ENCODE peak calls at places on chromosomes 3 and 15, in five cellular contexts. One of them, this sample, is unnamed. For H3K9me3, the result is how much of the 10 kb centered on the place peaks cover.

GRCh38 chr15:65389226-65389625 is 11.4 kb upstream of the IGDCC3 start:
- DNase-seq in uterus: no peak
- DNase-seq in PC-3: no peak
- DNase-seq in PC-9: no peak
- DNase-seq in WERI-Rb-1: no peak
- DNase-seq in this sample: no peak

GRCh38 chr3:69143605-69144004 is 21.2 kb upstream of the LMOD3 start:
- DNase-seq in uterus: no peak
- DNase-seq in PC-3: peak
- DNase-seq in PC-9: peak
- DNase-seq in WERI-Rb-1: no peak
- DNase-seq in this sample: no peak

GRCh38 chr15:64263567-64263966 is 92.4 kb downstream of the CSNK1G1 start:
- DNase-seq in uterus: no peak
- DNase-seq in PC-3: no peak
- DNase-seq in PC-9: no peak
- DNase-seq in WERI-Rb-1: no peak
- DNase-seq in this sample: no peak

GRCh38 chr3:179486806-179487205 is 35.5 kb upstream of the GNB4 start:
- DNase-seq in uterus: no peak
- DNase-seq in PC-3: no peak
- DNase-seq in PC-9: no peak
- DNase-seq in WERI-Rb-1: no peak
- DNase-seq in this sample: no peak

GRCh38 chr3:13872451-13872850 is 7.4 kb downstream of the WNT7A start:
- DNase-seq in uterus: no peak
- DNase-seq in PC-3: no peak
- DNase-seq in PC-9: no peak
- DNase-seq in WERI-Rb-1: no peak
- DNase-seq in this sample: no peak

GRCh38 chr15:76059320-76060097 is at the start of gene TMEM266:
- DNase-seq in uterus: no peak
- DNase-seq in PC-3: peak
- DNase-seq in PC-9: no peak
- DNase-seq in WERI-Rb-1: peak
- DNase-seq in this sample: peak

GRCh38 chr3:114867359-114867758 is 279.7 kb downstream of the ZBTB20 start:
- DNase-seq in uterus: no peak
- DNase-seq in PC-3: no peak
- DNase-seq in PC-9: no peak
- DNase-seq in WERI-Rb-1: no peak
- DNase-seq in this sample: no peak

GRCh38 chr15:80183291-80183690 is 30.5 kb downstream of the FAH start:
- DNase-seq in uterus: no peak
- DNase-seq in PC-3: no peak
- DNase-seq in PC-9: no peak
- DNase-seq in WERI-Rb-1: no peak
- DNase-seq in this sample: no peak

GRCh38 chr3:119794971-119795612 is 13.2 kb downstream of the NR1I2 start:
- DNase-seq in uterus: no peak
- DNase-seq in PC-3: peak
- DNase-seq in PC-9: peak
- DNase-seq in WERI-Rb-1: no peak
- DNase-seq in this sample: no peak

GRCh38 chr3:38805004-38805403 is 11.0 kb downstream of the SCN10A start:
- DNase-seq in uterus: no peak
- DNase-seq in PC-3: no peak
- DNase-seq in PC-9: no peak
- DNase-seq in WERI-Rb-1: no peak
- DNase-seq in this sample: no peak

GRCh38 chr15:55230051-55230670 is 33.4 kb upstream of the RSL24D1 start:
- DNase-seq in uterus: no peak
- DNase-seq in PC-3: no peak
- DNase-seq in PC-9: peak
- DNase-seq in WERI-Rb-1: no peak
- DNase-seq in this sample: no peak

GRCh38 chr3:150408232-150409124 is at the start of gene TSC22D2:
- DNase-seq in uterus: peak
- DNase-seq in PC-3: peak
- DNase-seq in PC-9: peak
- DNase-seq in WERI-Rb-1: peak
- DNase-seq in this sample: peak

GRCh38 chr3:134482622-134483021 is 3.2 kb downstream of the ANAPC13 start:
- DNase-seq in uterus: no peak
- DNase-seq in PC-3: no peak
- DNase-seq in PC-9: no peak
- DNase-seq in WERI-Rb-1: no peak
- DNase-seq in this sample: no peak

GRCh38 chr15:29568840-29569532 is 253.3 kb downstream of the TJP1 start:
- DNase-seq in uterus: no peak
- DNase-seq in PC-3: peak
- DNase-seq in PC-9: no peak
- DNase-seq in WERI-Rb-1: peak
- DNase-seq in this sample: peak

GRCh38 chr3:128882709-128883108 is 3.3 kb downstream of the ACAD9 start:
- DNase-seq in uterus: no peak
- DNase-seq in PC-3: no peak
- DNase-seq in PC-9: no peak
- DNase-seq in WERI-Rb-1: no peak
- DNase-seq in this sample: no peak

GRCh38 chr3:128879991-128880390 is 571 bp downstream of the ACAD9 start:
- DNase-seq in uterus: no peak
- DNase-seq in PC-3: no peak
- DNase-seq in PC-9: no peak
- DNase-seq in WERI-Rb-1: no peak
- DNase-seq in this sample: no peak

GRCh38 chr3:128878556-128879124 is 780 bp upstream of the ACAD9 start:
- DNase-seq in uterus: peak
- DNase-seq in PC-3: peak
- DNase-seq in PC-9: peak
- DNase-seq in WERI-Rb-1: no peak
- DNase-seq in this sample: no peak

GRCh38 chr3:128879125-128879969 is at the start of gene ACAD9:
- DNase-seq in uterus: peak
- DNase-seq in PC-3: peak
- DNase-seq in PC-9: peak
- DNase-seq in WERI-Rb-1: peak
- DNase-seq in this sample: peak

GRCh38 chr3:128881576-128881975 is 2.2 kb downstream of the ACAD9 start:
- DNase-seq in uterus: no peak
- DNase-seq in PC-3: no peak
- DNase-seq in PC-9: no peak
- DNase-seq in WERI-Rb-1: no peak
- DNase-seq in this sample: no peak
- H3K4me3 ChIP-seq in uterus: no peak
- H3K4me3 ChIP-seq in PC-3: no peak
- H3K4me3 ChIP-seq in PC-9: no peak
- H3K4me3 ChIP-seq in WERI-Rb-1: no peak
- H3K4me3 ChIP-seq in this sample: no peak

DNA sequence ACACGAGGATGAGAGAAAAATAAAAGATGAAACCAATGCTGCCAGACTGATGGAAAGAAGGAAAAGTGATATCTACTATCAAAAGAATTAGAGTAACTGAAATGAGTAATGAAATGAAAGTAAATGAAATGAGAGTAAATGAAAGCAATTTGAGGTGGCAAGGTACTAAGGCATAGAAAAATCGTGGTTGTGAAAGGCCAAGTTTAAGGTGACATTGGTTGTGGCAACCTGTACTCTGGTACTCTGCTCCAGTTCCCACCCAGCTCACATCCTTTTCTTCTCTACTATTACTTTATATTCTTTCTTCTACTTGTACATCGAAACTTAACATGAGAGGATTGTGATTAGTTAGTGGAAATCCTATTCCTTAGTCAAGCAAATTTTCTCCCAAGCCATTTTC is 10.1 kb downstream of the RFX7 start:
- DNase-seq in uterus: no peak
- DNase-seq in PC-3: no peak
- DNase-seq in PC-9: no peak
- DNase-seq in WERI-Rb-1: no peak
- DNase-seq in this sample: no peak
- H3K9me3 ChIP-seq in uterus: under half
- H3K9me3 ChIP-seq in PC-3: under half
- H3K9me3 ChIP-seq in PC-9: under half
- H3K9me3 ChIP-seq in WERI-Rb-1: under half
- H3K9me3 ChIP-seq in this sample: under half

GRCh38 chr15:52808441-52808840 is 18.3 kb upstream of the ONECUT1 start:
- DNase-seq in uterus: no peak
- DNase-seq in PC-3: no peak
- DNase-seq in PC-9: no peak
- DNase-seq in WERI-Rb-1: no peak
- DNase-seq in this sample: no peak

GRCh38 chr15:52806284-52806655 is 16.1 kb upstream of the ONECUT1 start:
- DNase-seq in uterus: no peak
- DNase-seq in PC-3: no peak
- DNase-seq in PC-9: no peak
- DNase-seq in WERI-Rb-1: no peak
- DNase-seq in this sample: no peak

GRCh38 chr15:52803543-52804306 is 13.6 kb upstream of the ONECUT1 start:
- DNase-seq in uterus: no peak
- DNase-seq in PC-3: no peak
- DNase-seq in PC-9: no peak
- DNase-seq in WERI-Rb-1: no peak
- DNase-seq in this sample: no peak

GRCh38 chr15:52804526-52805081 is 14.5 kb upstream of the ONECUT1 start:
- DNase-seq in uterus: no peak
- DNase-seq in PC-3: no peak
- DNase-seq in PC-9: no peak
- DNase-seq in WERI-Rb-1: no peak
- DNase-seq in this sample: no peak

DNA sequence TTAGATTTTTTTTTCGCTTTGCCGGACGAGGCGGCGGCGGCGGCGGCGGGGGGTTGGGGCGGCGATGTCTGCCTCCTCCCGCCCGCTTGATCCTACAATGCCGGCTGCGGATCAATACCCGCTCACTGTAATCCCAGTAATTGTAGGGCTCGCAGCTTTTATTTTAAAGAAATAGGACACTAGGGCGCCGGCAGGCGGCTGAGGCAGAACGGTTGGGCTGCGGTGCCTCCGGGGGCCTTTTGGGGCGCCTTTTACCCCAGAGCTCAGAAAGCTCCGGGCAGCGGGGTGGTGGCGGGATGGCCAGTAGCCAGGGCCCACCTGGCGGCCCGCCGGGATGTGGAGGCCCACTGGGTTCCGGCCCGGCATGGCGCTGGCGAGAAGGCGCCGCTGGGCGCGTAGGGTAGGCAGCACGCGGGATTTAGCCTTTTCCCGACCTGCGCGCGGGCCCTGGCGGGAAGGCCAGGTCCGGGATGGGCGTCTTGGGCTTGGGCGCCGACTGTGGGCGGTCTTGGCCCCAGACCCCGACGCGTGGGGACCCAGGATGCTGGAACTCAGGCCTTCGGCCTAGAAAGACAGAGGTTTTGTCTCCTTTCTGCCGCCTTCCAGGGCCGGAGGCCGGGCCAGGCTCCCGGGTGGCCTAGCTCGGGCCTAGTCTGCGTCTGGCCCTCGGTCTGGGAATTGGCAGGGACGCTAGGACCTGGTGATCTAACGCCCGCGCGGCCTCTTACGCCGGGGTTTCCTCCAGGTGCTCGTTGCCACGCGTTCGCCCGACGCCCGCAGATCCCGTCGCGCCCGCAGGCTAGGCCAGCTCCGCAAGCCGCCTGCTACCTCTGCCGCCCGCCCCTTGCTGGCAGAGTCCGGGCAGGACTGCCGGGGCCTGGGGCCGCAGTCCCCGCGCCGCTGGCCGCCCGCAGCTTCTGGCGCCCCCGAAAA is 15.5 kb upstream of the ONECUT1 start:
- DNase-seq in uterus: no peak
- DNase-seq in PC-3: no peak
- DNase-seq in PC-9: no peak
- DNase-seq in WERI-Rb-1: no peak
- DNase-seq in this sample: no peak
- H3K27ac ChIP-seq in uterus: no peak
- H3K27ac ChIP-seq in PC-3: no peak
- H3K27ac ChIP-seq in PC-9: no peak
- H3K27ac ChIP-seq in WERI-Rb-1: no peak
- H3K27ac ChIP-seq in this sample: no peak

GRCh38 chr3:94647131-94647530 is 584.3 kb downstream of the NSUN3 start:
- DNase-seq in uterus: no peak
- DNase-seq in PC-3: peak
- DNase-seq in PC-9: peak
- DNase-seq in WERI-Rb-1: no peak
- DNase-seq in this sample: no peak
- H3K4me3 ChIP-seq in uterus: no peak
- H3K4me3 ChIP-seq in PC-3: no peak
- H3K4me3 ChIP-seq in PC-9: no peak
- H3K4me3 ChIP-seq in WERI-Rb-1: no peak
- H3K4me3 ChIP-seq in this sample: no peak

GRCh38 chr3:44772099-44772442 is 10.5 kb downstream of the KIF15 start:
- DNase-seq in uterus: no peak
- DNase-seq in PC-3: no peak
- DNase-seq in PC-9: no peak
- DNase-seq in WERI-Rb-1: no peak
- DNase-seq in this sample: no peak

GRCh38 chr3:44771424-44772098 is 10.0 kb downstream of the KIF15 start:
- DNase-seq in uterus: no peak
- DNase-seq in PC-3: no peak
- DNase-seq in PC-9: no peak
- DNase-seq in WERI-Rb-1: no peak
- DNase-seq in this sample: no peak
- H3K9me3 ChIP-seq in uterus: under half
- H3K9me3 ChIP-seq in PC-3: under half
- H3K9me3 ChIP-seq in PC-9: under half
- H3K9me3 ChIP-seq in WERI-Rb-1: under half
- H3K9me3 ChIP-seq in this sample: under half

DNA sequence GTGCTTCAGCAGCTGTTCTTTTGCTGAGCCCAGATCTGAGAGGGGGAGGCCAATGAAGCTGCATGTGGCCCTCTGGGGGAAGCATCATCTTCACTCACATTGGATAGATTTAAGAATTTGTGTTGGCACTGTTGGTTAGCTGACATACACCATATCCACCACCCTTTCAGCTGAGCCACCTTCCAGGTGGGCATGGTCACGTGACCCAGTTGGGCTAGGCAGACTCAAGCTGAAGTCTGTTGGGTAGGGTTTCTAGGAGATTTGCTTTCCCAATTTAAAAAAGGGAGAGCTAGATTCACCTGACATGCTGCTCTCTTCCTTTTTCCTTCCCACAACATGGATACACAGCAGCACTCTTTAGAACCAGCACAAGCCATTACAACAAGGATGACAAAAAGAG is 311.0 kb downstream of the CHST2 start:
- DNase-seq in uterus: no peak
- DNase-seq in PC-3: no peak
- DNase-seq in PC-9: no peak
- DNase-seq in WERI-Rb-1: no peak
- DNase-seq in this sample: no peak
- H3K27ac ChIP-seq in uterus: no peak
- H3K27ac ChIP-seq in PC-3: no peak
- H3K27ac ChIP-seq in PC-9: no peak
- H3K27ac ChIP-seq in WERI-Rb-1: no peak
- H3K27ac ChIP-seq in this sample: no peak

This sample was measured in right cardiac atrium.